ENCODE peak calls at places on chromosome X, in seven cellular contexts. P, S, I, E, B, N and O are unnamed samples.
A peak's percentile ranks its signal among the peaks of the same experiment; 100 is the strongest.

GRCh38 chrX:133151320-133151719 is 54.4 kb upstream of the USP26 start:
- DNase-seq in P (no peak), S (no peak), I (no peak), E (no peak), B (no peak), N (no peak), O (no peak)

GRCh38 chrX:148794350-148794749 is 293.9 kb downstream of the AFF2 start:
- DNase-seq in P (no peak), S (no peak), I (no peak), E (no peak), B (no peak), N (no peak), O (no peak)

GRCh38 chrX:45517090-45517973 is 316.7 kb upstream of the DIPK2B start:
- DNase-seq in P (peak; percentile 83), S (peak; percentile 87), I (no peak), E (peak; percentile 42), B (no peak), N (no peak), O (no peak)

GRCh38 chrX:1853916-1854315 is 239.1 kb downstream of the ASMT start:
- DNase-seq in P (no peak), S (no peak), I (no peak), E (no peak), B (no peak), N (no peak), O (no peak)

GRCh38 chrX:115940888-115941332 is 229.6 kb upstream of the AGTR2 start:
- DNase-seq in P (peak; percentile 45), S (no peak), I (peak; percentile 61), E (no peak), B (peak; percentile 25), N (peak; percentile 38), O (no peak)

GRCh38 chrX:123884809-123885408 is 25.1 kb downstream of the XIAP start:
- DNase-seq in P (peak; percentile 52), S (peak; percentile 41), I (peak; percentile 45), E (no peak), B (peak; percentile 26), N (no peak), O (no peak)

GRCh38 chrX:17689971-17690409 is 47.3 kb upstream of the SCML1 start:
- DNase-seq in P (peak; percentile 72), S (peak; percentile 60), I (peak; percentile 4), E (peak; percentile 23), B (no peak), N (no peak), O (peak; percentile 29)

GRCh38 chrX:8849945-8850344 is 48.8 kb upstream of the FAM9A start:
- DNase-seq in P (no peak), S (no peak), I (no peak), E (no peak), B (no peak), N (no peak), O (no peak)

GRCh38 chrX:21764043-21764442 is 6.1 kb upstream of the SMPX start:
- DNase-seq in P (no peak), S (no peak), I (no peak), E (no peak), B (no peak), N (no peak), O (no peak)